ENCODE peak calls at places on chromosomes 3 and 15, in seven cellular contexts. One of them, this sample, is unnamed.

GRCh38 chr3:112315791-112316190 is 17.2 kb upstream of the CD200 start:
- DNase-seq in G401: no peak
- DNase-seq in A673: no peak
- DNase-seq in activated T-helper 9 cell treated with anti-CD3 and anti-CD28 coated beads, Interleukin-2, amount 50 U/mL, for 16 hours: no peak
- DNase-seq in PC-3: no peak
- DNase-seq in left ventricle myocardium superior: no peak
- DNase-seq in hippocampal formation: no peak
- DNase-seq in this sample: no peak

GRCh38 chr3:194870394-194871110 is 184.9 kb downstream of the FAM43A start:
- DNase-seq in A673: no peak
- DNase-seq in PC-3: peak; percentile 92
- DNase-seq in hippocampal formation: no peak
- DNase-seq in G401: no peak
- DNase-seq in left ventricle myocardium superior: peak; percentile 56
- DNase-seq in activated T-helper 9 cell treated with anti-CD3 and anti-CD28 coated beads, Interleukin-2, amount 50 U/mL, for 16 hours: no peak
- DNase-seq in this sample: peak; percentile 31

GRCh38 chr3:185733980-185734724 is 90.7 kb downstream of the IGF2BP2 start:
- DNase-seq in hippocampal formation: no peak
- DNase-seq in activated T-helper 9 cell treated with anti-CD3 and anti-CD28 coated beads, Interleukin-2, amount 50 U/mL, for 16 hours: no peak
- DNase-seq in left ventricle myocardium superior: no peak
- DNase-seq in A673: peak; percentile 80
- DNase-seq in PC-3: peak; percentile 91
- DNase-seq in G401: peak; percentile 75
- DNase-seq in this sample: peak; percentile 89

GRCh38 chr15:35170216-35170615 is 85.1 kb upstream of the NANOGP8 start:
- DNase-seq in G401: no peak
- DNase-seq in activated T-helper 9 cell treated with anti-CD3 and anti-CD28 coated beads, Interleukin-2, amount 50 U/mL, for 16 hours: no peak
- DNase-seq in A673: no peak
- DNase-seq in hippocampal formation: no peak
- DNase-seq in PC-3: peak; percentile 24
- DNase-seq in left ventricle myocardium superior: no peak
- DNase-seq in this sample: peak; percentile 68

GRCh38 chr3:29655016-29655415 is 374.1 kb downstream of the RBMS3 start:
- DNase-seq in A673: peak; percentile 61
- DNase-seq in hippocampal formation: no peak
- DNase-seq in left ventricle myocardium superior: no peak
- DNase-seq in activated T-helper 9 cell treated with anti-CD3 and anti-CD28 coated beads, Interleukin-2, amount 50 U/mL, for 16 hours: no peak
- DNase-seq in PC-3: no peak
- DNase-seq in G401: no peak
- DNase-seq in this sample: no peak

GRCh38 chr15:75198560-75199346 is 2.9 kb upstream of the C15orf39 start:
- DNase-seq in hippocampal formation: no peak
- DNase-seq in G401: peak; percentile 58
- DNase-seq in PC-3: peak; percentile 42
- DNase-seq in activated T-helper 9 cell treated with anti-CD3 and anti-CD28 coated beads, Interleukin-2, amount 50 U/mL, for 16 hours: no peak
- DNase-seq in A673: peak; percentile 86
- DNase-seq in left ventricle myocardium superior: no peak
- DNase-seq in this sample: peak; percentile 49

GRCh38 chr15:68682330-68682729 is 103.5 kb downstream of the CORO2B start:
- DNase-seq in A673: no peak
- DNase-seq in left ventricle myocardium superior: no peak
- DNase-seq in PC-3: no peak
- DNase-seq in activated T-helper 9 cell treated with anti-CD3 and anti-CD28 coated beads, Interleukin-2, amount 50 U/mL, for 16 hours: no peak
- DNase-seq in G401: no peak
- DNase-seq in hippocampal formation: peak; percentile 29
- DNase-seq in this sample: no peak

GRCh38 chr3:22443834-22444233 is 692.8 kb upstream of the ZNF385D start:
- DNase-seq in A673: no peak
- DNase-seq in activated T-helper 9 cell treated with anti-CD3 and anti-CD28 coated beads, Interleukin-2, amount 50 U/mL, for 16 hours: no peak
- DNase-seq in hippocampal formation: no peak
- DNase-seq in PC-3: no peak
- DNase-seq in G401: no peak
- DNase-seq in left ventricle myocardium superior: no peak
- DNase-seq in this sample: no peak

GRCh38 chr15:46251873-46252272 is 617.0 kb downstream of the SQOR start:
- DNase-seq in A673: no peak
- DNase-seq in left ventricle myocardium superior: no peak
- DNase-seq in hippocampal formation: no peak
- DNase-seq in G401: no peak
- DNase-seq in activated T-helper 9 cell treated with anti-CD3 and anti-CD28 coated beads, Interleukin-2, amount 50 U/mL, for 16 hours: no peak
- DNase-seq in PC-3: no peak
- DNase-seq in this sample: no peak

GRCh38 chr3:128282392-128283196 is 129.3 kb downstream of the EEFSEC start:
- DNase-seq in PC-3: no peak
- DNase-seq in left ventricle myocardium superior: peak; percentile 86
- DNase-seq in A673: peak; percentile 37
- DNase-seq in activated T-helper 9 cell treated with anti-CD3 and anti-CD28 coated beads, Interleukin-2, amount 50 U/mL, for 16 hours: no peak
- DNase-seq in G401: peak; percentile 16
- DNase-seq in hippocampal formation: no peak
- DNase-seq in this sample: peak; percentile 50

GRCh38 chr3:175108613-175109151 is 249.5 kb downstream of the NAALADL2 start:
- DNase-seq in activated T-helper 9 cell treated with anti-CD3 and anti-CD28 coated beads, Interleukin-2, amount 50 U/mL, for 16 hours: no peak
- DNase-seq in G401: no peak
- DNase-seq in A673: no peak
- DNase-seq in PC-3: peak; percentile 21
- DNase-seq in left ventricle myocardium superior: no peak
- DNase-seq in hippocampal formation: no peak
- DNase-seq in this sample: no peak

GRCh38 chr3:140394488-140395133 is 283.3 kb upstream of the TRIM42 start:
- DNase-seq in hippocampal formation: no peak
- DNase-seq in activated T-helper 9 cell treated with anti-CD3 and anti-CD28 coated beads, Interleukin-2, amount 50 U/mL, for 16 hours: no peak
- DNase-seq in G401: no peak
- DNase-seq in PC-3: no peak
- DNase-seq in left ventricle myocardium superior: no peak
- DNase-seq in A673: no peak
- DNase-seq in this sample: no peak

GRCh38 chr3:120435621-120436020 is 15.2 kb downstream of the FSTL1 start:
- DNase-seq in A673: peak; percentile 84
- DNase-seq in PC-3: peak; percentile 96
- DNase-seq in activated T-helper 9 cell treated with anti-CD3 and anti-CD28 coated beads, Interleukin-2, amount 50 U/mL, for 16 hours: no peak
- DNase-seq in G401: no peak
- DNase-seq in left ventricle myocardium superior: no peak
- DNase-seq in hippocampal formation: no peak
- DNase-seq in this sample: peak; percentile 73

GRCh38 chr15:92832992-92833438 is 67.1 kb upstream of the CHD2 start:
- DNase-seq in left ventricle myocardium superior: no peak
- DNase-seq in G401: peak; percentile 26
- DNase-seq in A673: no peak
- DNase-seq in PC-3: no peak
- DNase-seq in activated T-helper 9 cell treated with anti-CD3 and anti-CD28 coated beads, Interleukin-2, amount 50 U/mL, for 16 hours: no peak
- DNase-seq in hippocampal formation: no peak
- DNase-seq in this sample: peak; percentile 59

GRCh38 chr15:32694222-32694983 is 23.4 kb upstream of the GREM1 start:
- DNase-seq in PC-3: peak; percentile 48
- DNase-seq in activated T-helper 9 cell treated with anti-CD3 and anti-CD28 coated beads, Interleukin-2, amount 50 U/mL, for 16 hours: no peak
- DNase-seq in A673: no peak
- DNase-seq in hippocampal formation: no peak
- DNase-seq in left ventricle myocardium superior: no peak
- DNase-seq in G401: no peak
- DNase-seq in this sample: no peak

GRCh38 chr3:97971679-97972567 is at the start of gene RIOX2:
- DNase-seq in hippocampal formation: peak; percentile 61
- DNase-seq in PC-3: peak; percentile 82
- DNase-seq in left ventricle myocardium superior: peak; percentile 87
- DNase-seq in activated T-helper 9 cell treated with anti-CD3 and anti-CD28 coated beads, Interleukin-2, amount 50 U/mL, for 16 hours: peak; percentile 74
- DNase-seq in A673: peak; percentile 78
- DNase-seq in G401: peak; percentile 71
- DNase-seq in this sample: peak; percentile 62

GRCh38 chr3:152474585-152474984 is 205.9 kb downstream of the MBNL1 start:
- DNase-seq in hippocampal formation: peak; percentile 49
- DNase-seq in left ventricle myocardium superior: no peak
- DNase-seq in activated T-helper 9 cell treated with anti-CD3 and anti-CD28 coated beads, Interleukin-2, amount 50 U/mL, for 16 hours: no peak
- DNase-seq in A673: peak; percentile 79
- DNase-seq in G401: no peak
- DNase-seq in PC-3: peak; percentile 74
- DNase-seq in this sample: peak; percentile 84

GRCh38 chr3:116085456-116085855 is 359.8 kb downstream of the LSAMP start:
- DNase-seq in left ventricle myocardium superior: no peak
- DNase-seq in PC-3: no peak
- DNase-seq in A673: peak; percentile 76
- DNase-seq in G401: no peak
- DNase-seq in activated T-helper 9 cell treated with anti-CD3 and anti-CD28 coated beads, Interleukin-2, amount 50 U/mL, for 16 hours: no peak
- DNase-seq in hippocampal formation: no peak
- DNase-seq in this sample: no peak

GRCh38 chr3:77296527-77296926 is 256.6 kb downstream of the ROBO2 start:
- DNase-seq in left ventricle myocardium superior: no peak
- DNase-seq in A673: peak; percentile 2
- DNase-seq in activated T-helper 9 cell treated with anti-CD3 and anti-CD28 coated beads, Interleukin-2, amount 50 U/mL, for 16 hours: no peak
- DNase-seq in PC-3: peak; percentile 49
- DNase-seq in hippocampal formation: no peak
- DNase-seq in G401: no peak
- DNase-seq in this sample: peak; percentile 23

GRCh38 chr15:71329041-71329440 is 213.8 kb downstream of the THSD4 start:
- DNase-seq in A673: no peak
- DNase-seq in G401: no peak
- DNase-seq in left ventricle myocardium superior: peak; percentile 42
- DNase-seq in hippocampal formation: no peak
- DNase-seq in PC-3: no peak
- DNase-seq in activated T-helper 9 cell treated with anti-CD3 and anti-CD28 coated beads, Interleukin-2, amount 50 U/mL, for 16 hours: no peak
- DNase-seq in this sample: peak; percentile 35

GRCh38 chr3:123590685-123591450 is 6.0 kb upstream of the HACD2 start:
- DNase-seq in left ventricle myocardium superior: no peak
- DNase-seq in activated T-helper 9 cell treated with anti-CD3 and anti-CD28 coated beads, Interleukin-2, amount 50 U/mL, for 16 hours: no peak
- DNase-seq in A673: no peak
- DNase-seq in PC-3: no peak
- DNase-seq in G401: no peak
- DNase-seq in hippocampal formation: no peak
- DNase-seq in this sample: no peak

GRCh38 chr3:132417695-132418520 is 606 bp downstream of the DNAJC13 start:
- DNase-seq in A673: peak; percentile 69
- DNase-seq in activated T-helper 9 cell treated with anti-CD3 and anti-CD28 coated beads, Interleukin-2, amount 50 U/mL, for 16 hours: peak; percentile 30
- DNase-seq in left ventricle myocardium superior: no peak
- DNase-seq in hippocampal formation: peak; percentile 30
- DNase-seq in G401: peak; percentile 48
- DNase-seq in PC-3: peak; percentile 62
- DNase-seq in this sample: peak; percentile 58

GRCh38 chr3:58630081-58630709 is 36.4 kb downstream of the FAM3D start:
- DNase-seq in PC-3: peak; percentile 83
- DNase-seq in A673: peak; percentile 62
- DNase-seq in hippocampal formation: peak; percentile 20
- DNase-seq in G401: peak; percentile 82
- DNase-seq in left ventricle myocardium superior: no peak
- DNase-seq in activated T-helper 9 cell treated with anti-CD3 and anti-CD28 coated beads, Interleukin-2, amount 50 U/mL, for 16 hours: peak; percentile 33
- DNase-seq in this sample: peak; percentile 57

GRCh38 chr3:89964347-89964746 is 856.9 kb downstream of the EPHA3 start:
- DNase-seq in G401: no peak
- DNase-seq in A673: no peak
- DNase-seq in left ventricle myocardium superior: no peak
- DNase-seq in activated T-helper 9 cell treated with anti-CD3 and anti-CD28 coated beads, Interleukin-2, amount 50 U/mL, for 16 hours: no peak
- DNase-seq in PC-3: no peak
- DNase-seq in hippocampal formation: no peak
- DNase-seq in this sample: peak; percentile 4

GRCh38 chr3:126971891-126972351 is 11.0 kb upstream of the PLXNA1 start:
- DNase-seq in G401: no peak
- DNase-seq in hippocampal formation: no peak
- DNase-seq in A673: no peak
- DNase-seq in PC-3: no peak
- DNase-seq in activated T-helper 9 cell treated with anti-CD3 and anti-CD28 coated beads, Interleukin-2, amount 50 U/mL, for 16 hours: no peak
- DNase-seq in left ventricle myocardium superior: peak; percentile 81
- DNase-seq in this sample: peak; percentile 61

GRCh38 chr3:108125151-108125540 is 34.3 kb upstream of the CD47 start:
- DNase-seq in activated T-helper 9 cell treated with anti-CD3 and anti-CD28 coated beads, Interleukin-2, amount 50 U/mL, for 16 hours: no peak
- DNase-seq in PC-3: no peak
- DNase-seq in hippocampal formation: no peak
- DNase-seq in left ventricle myocardium superior: no peak
- DNase-seq in A673: no peak
- DNase-seq in G401: no peak
- DNase-seq in this sample: no peak

GRCh38 chr3:126313580-126314304 is 43.5 kb downstream of the KLF15 start:
- DNase-seq in left ventricle myocardium superior: no peak
- DNase-seq in hippocampal formation: no peak
- DNase-seq in A673: peak; percentile 15
- DNase-seq in PC-3: no peak
- DNase-seq in G401: no peak
- DNase-seq in activated T-helper 9 cell treated with anti-CD3 and anti-CD28 coated beads, Interleukin-2, amount 50 U/mL, for 16 hours: no peak
- DNase-seq in this sample: peak; percentile 17

GRCh38 chr15:37014566-37014965 is 85.8 kb downstream of the MEIS2 start:
- DNase-seq in activated T-helper 9 cell treated with anti-CD3 and anti-CD28 coated beads, Interleukin-2, amount 50 U/mL, for 16 hours: no peak
- DNase-seq in G401: no peak
- DNase-seq in hippocampal formation: no peak
- DNase-seq in A673: no peak
- DNase-seq in left ventricle myocardium superior: no peak
- DNase-seq in PC-3: no peak
- DNase-seq in this sample: no peak

GRCh38 chr3:99747915-99748314 is 69.7 kb upstream of the CMSS1 start:
- DNase-seq in left ventricle myocardium superior: no peak
- DNase-seq in A673: peak; percentile 83
- DNase-seq in activated T-helper 9 cell treated with anti-CD3 and anti-CD28 coated beads, Interleukin-2, amount 50 U/mL, for 16 hours: no peak
- DNase-seq in G401: no peak
- DNase-seq in PC-3: peak; percentile 81
- DNase-seq in hippocampal formation: no peak
- DNase-seq in this sample: peak; percentile 32

GRCh38 chr3:195197764-195198423 is 73.1 kb downstream of the XXYLT1 start:
- DNase-seq in PC-3: peak; percentile 90
- DNase-seq in left ventricle myocardium superior: no peak
- DNase-seq in A673: peak; percentile 84
- DNase-seq in hippocampal formation: no peak
- DNase-seq in activated T-helper 9 cell treated with anti-CD3 and anti-CD28 coated beads, Interleukin-2, amount 50 U/mL, for 16 hours: no peak
- DNase-seq in G401: no peak
- DNase-seq in this sample: peak; percentile 90

GRCh38 chr3:130981469-130981868 is 45.2 kb downstream of the ASTE1 start:
- DNase-seq in PC-3: peak; percentile 58
- DNase-seq in activated T-helper 9 cell treated with anti-CD3 and anti-CD28 coated beads, Interleukin-2, amount 50 U/mL, for 16 hours: no peak
- DNase-seq in A673: no peak
- DNase-seq in hippocampal formation: no peak
- DNase-seq in G401: no peak
- DNase-seq in left ventricle myocardium superior: no peak
- DNase-seq in this sample: no peak